ENCODE peak calls at places on chromosomes 12 and 14, in six cellular contexts. H, U, D, R, A and Z are unnamed samples.

GRCh38 chr12:52796839-52797528 is 1.1 kb upstream of the KRT3 start:
- DNase-seq in A (no peak), R (no peak), H (no peak), D (no peak), U (no peak), Z (no peak)

GRCh38 chr12:109517619-109518018 is 40.2 kb downstream of the UBE3B start:
- DNase-seq in U (no peak), R (no peak), A (no peak), D (no peak), H (no peak), Z (no peak)

GRCh38 chr12:193282-193681 is 20.7 kb downstream of the SLC6A12 start:
- DNase-seq in H (no peak), D (no peak), U (no peak), A (no peak), R (no peak), Z (no peak)

GRCh38 chr12:91189526-91189925 is 6.9 kb upstream of the DCN start:
- DNase-seq in U (no peak), R (no peak), A (no peak), D (no peak), H (no peak), Z (peak; percentile 10)

GRCh38 chr14:23729720-23730387 is 93.7 kb downstream of the DHRS2 start:
- DNase-seq in D (no peak), R (no peak), U (no peak), A (no peak), H (no peak), Z (no peak)

GRCh38 chr12:3892631-3893030 is 19.4 kb upstream of the PARP11 start:
- DNase-seq in H (no peak), R (no peak), D (no peak), A (no peak), U (no peak), Z (no peak)

GRCh38 chr12:79522237-79522636 is 168.5 kb downstream of the PAWR start:
- DNase-seq in U (no peak), D (no peak), A (no peak), H (no peak), R (no peak), Z (no peak)

GRCh38 chr14:78412475-78412874 is 242.3 kb downstream of the NRXN3 start:
- DNase-seq in D (no peak), U (no peak), A (no peak), H (no peak), R (no peak), Z (no peak)

GRCh38 chr14:104888489-104889373 is 23.7 kb downstream of the CEP170B start:
- DNase-seq in U (peak; percentile 59), H (no peak), D (peak; percentile 7), R (no peak), A (peak; percentile 11), Z (no peak)

DNA sequence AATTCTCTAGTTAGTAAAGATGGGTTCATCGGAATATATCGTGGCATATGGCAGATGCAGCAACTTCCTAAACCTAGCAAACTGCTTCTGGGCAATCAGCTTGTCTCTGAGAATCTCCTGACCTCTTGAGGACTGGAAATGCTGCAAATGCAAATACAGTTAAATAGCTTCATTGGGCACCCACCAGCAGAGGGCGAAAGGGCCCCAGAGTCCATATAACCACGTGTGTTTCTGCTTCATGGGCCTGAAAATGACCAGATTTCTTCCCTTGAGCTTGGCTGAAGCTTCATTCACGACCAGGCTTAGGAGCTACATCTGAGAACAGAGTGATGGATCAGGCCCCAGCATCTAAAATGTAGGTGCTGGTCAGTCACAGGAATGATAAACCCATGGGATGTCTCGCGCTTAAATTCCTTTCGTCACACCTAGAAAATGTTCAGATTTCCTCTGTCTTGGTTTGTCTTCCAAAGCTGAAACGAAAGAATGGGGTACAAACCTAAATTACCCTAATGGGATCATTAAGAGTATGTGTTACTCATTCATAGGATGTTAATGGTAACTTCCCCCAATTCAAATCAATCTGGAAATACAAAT is 1482.5 kb upstream of the TMEM132C start:
- DNase-seq in D (no peak), A (no peak), H (peak; percentile 8), U (no peak), R (no peak), Z (no peak)
- TF ChIP-seq CTCF in D (peak; percentile 48), A (no peak), H (no peak), U (no peak), R (no peak), Z (peak; percentile 53)

GRCh38 chr12:56571131-56571530 is 49.5 kb downstream of the RBMS2 start:
- DNase-seq in U (no peak), D (no peak), A (no peak), R (no peak), H (no peak), Z (no peak)

DNA sequence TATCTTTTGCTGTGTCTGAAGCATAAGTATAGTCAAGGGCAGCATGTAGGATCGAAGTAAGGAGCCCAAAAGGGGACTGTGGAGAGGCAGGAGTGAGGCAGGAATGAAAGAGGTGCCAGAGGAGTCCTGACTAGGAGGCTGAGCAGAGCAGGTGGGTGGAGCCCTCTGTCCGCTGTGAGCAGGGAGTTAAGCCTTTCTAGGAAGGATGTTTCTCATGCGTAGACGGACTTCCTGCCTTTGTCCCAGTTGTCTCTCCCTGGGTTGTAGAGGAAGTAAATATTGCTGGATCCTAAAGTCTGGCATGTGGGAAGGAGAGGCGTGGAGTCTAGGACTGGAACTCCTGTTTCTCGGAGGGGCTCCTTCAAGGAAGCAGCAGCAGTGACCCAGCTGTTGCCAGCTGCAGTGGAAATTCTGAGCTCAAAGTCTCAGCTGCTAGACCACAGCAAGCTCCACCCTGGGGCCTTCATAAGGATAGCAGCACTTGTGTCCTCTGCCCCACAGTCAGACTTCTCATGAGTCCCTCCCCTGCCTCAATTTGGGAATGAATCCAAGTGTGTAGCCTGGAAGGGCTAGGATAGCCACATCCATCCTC is 44.0 kb downstream of the RBMS2 start:
- DNase-seq in A (peak; percentile 41), D (no peak), R (peak; percentile 29), U (peak; percentile 91), H (peak; percentile 47), Z (peak; percentile 22)
- TF ChIP-seq CTCF in A (no peak), D (no peak), R (no peak), U (no peak), H (no peak), Z (no peak)

DNA sequence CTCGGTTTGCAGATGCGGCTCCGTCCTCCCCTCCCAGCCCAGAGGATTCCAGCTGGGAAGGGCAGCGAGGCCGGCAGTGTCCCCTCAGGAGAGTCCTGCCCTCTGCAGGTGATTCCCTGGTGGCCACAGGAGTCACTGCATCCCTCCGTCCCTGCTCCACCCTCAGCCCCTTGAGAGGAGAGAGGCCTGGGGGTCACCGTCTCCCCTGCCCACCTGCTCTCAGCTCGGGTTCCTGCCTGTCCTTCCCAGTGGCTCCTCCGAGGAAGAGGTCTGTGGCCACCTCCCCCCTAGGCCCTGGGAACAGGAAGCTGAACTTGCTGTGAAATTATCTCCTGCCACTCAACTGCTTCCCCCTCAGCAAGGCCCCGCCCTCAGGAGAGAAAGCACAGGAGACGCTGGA is 12.9 kb upstream of the GALNT9 start:
- DNase-seq in A (no peak), H (peak; percentile 68), U (no peak), D (no peak), R (no peak), Z (no peak)
- TF ChIP-seq CTCF in A (no peak), H (peak; percentile 33), U (no peak), D (no peak), R (no peak), Z (no peak)

GRCh38 chr14:59355101-59355500 is 110.1 kb downstream of the GPR135 start:
- DNase-seq in U (no peak), D (no peak), R (no peak), H (no peak), A (no peak), Z (no peak)
- TF ChIP-seq CTCF in U (no peak), D (no peak), R (no peak), H (no peak), A (no peak), Z (no peak)

DNA sequence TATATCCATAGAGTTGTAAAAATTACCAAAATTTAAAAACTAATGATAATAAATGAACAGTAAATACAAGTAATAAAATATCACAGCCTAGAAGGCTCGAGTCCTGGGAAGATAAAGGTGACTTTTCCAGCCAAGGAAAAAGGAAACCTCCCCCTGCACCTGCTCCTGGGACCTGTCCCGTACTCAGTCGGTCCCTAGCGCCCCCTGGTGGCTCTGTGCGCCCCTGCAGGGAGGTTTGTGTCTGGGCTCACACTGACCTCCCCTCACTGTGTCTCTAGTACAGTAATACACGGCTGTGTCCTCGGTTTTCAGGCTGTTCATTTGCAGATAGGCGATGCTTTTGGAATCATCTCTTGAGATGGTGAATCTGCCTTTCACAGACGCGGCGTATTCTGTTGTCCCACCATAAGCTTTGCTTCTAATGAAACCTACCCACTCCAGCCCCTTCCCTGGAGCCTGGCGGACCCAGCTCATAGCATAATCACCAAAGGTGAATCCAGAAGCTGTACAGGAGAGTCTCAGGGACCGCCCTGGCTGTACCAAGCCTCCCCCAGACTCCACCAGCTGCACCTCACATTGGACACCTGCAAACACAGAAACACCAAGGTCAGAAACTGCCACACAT is 1030.4 kb downstream of the TMEM121 start:
- DNase-seq in A (peak; percentile 83), H (peak; percentile 14), R (no peak), D (peak; percentile 43), U (peak; percentile 86), Z (no peak)
- TF ChIP-seq CTCF in A (peak; percentile 85), H (no peak), R (no peak), D (peak; percentile 86), U (no peak), Z (no peak)

GRCh38 chr12:9649532-9649940 is 20.0 kb upstream of the CLEC2D start:
- DNase-seq in U (no peak), H (no peak), R (no peak), D (no peak), A (peak; percentile 61), Z (no peak)
- TF ChIP-seq CTCF in U (no peak), H (no peak), R (no peak), D (no peak), A (no peak), Z (no peak)